ENCODE peak calls at places on chromosome X, in four cellular contexts. B, X, O and I are unnamed samples.

GRCh38 chrX:112851806-112852205 is 11.2 kb upstream of the AMOT start:
- DNase-seq in O (peak), B (no peak), X (no peak), I (no peak)

GRCh38 chrX:45110494-45110893 is 90.2 kb downstream of the DIPK2B start:
- DNase-seq in B (no peak), O (no peak), X (no peak), I (no peak)

GRCh38 chrX:103628386-103629290 is at the start of gene TCEAL1:
- DNase-seq in X (peak), B (peak), O (peak), I (peak)

GRCh38 chrX:11881485-11882170 is 123.6 kb downstream of the MSL3 start:
- DNase-seq in X (no peak), O (no peak), B (no peak), I (no peak)

GRCh38 chrX:153469811-153470410 is 465 bp downstream of the HAUS7 start:
- DNase-seq in X (peak), O (peak), B (peak), I (no peak)

GRCh38 chrX:24190500-24191156 is 41.1 kb downstream of the ZFX start:
- DNase-seq in B (no peak), O (no peak), X (no peak), I (no peak)

GRCh38 chrX:27674491-27674890 is 84.3 kb downstream of the DCAF8L2 start:
- DNase-seq in O (no peak), B (no peak), X (no peak), I (no peak)

GRCh38 chrX:151174581-151175282 is 1.7 kb upstream of the GPR50 start:
- DNase-seq in B (no peak), O (peak), X (no peak), I (no peak)

GRCh38 chrX:150508461-150509367 is 59.7 kb upstream of the MTM1 start:
- DNase-seq in B (peak), X (no peak), O (peak), I (no peak)

GRCh38 chrX:38986586-38986985 is 185.3 kb downstream of the MID1IP1 start:
- DNase-seq in O (peak), B (no peak), X (no peak), I (no peak)

GRCh38 chrX:80206647-80207046 is 192.1 kb downstream of the TBX22 start:
- DNase-seq in O (no peak), X (no peak), B (no peak), I (no peak)

GRCh38 chrX:150060406-150060805 is 122.1 kb upstream of the EOLA2 start:
- DNase-seq in O (no peak), B (no peak), X (no peak), I (no peak)

GRCh38 chrX:123173833-123174232 is 10.2 kb upstream of the GRIA3 start:
- DNase-seq in O (no peak), B (no peak), X (no peak), I (no peak)

GRCh38 chrX:9610774-9611392 is 146.0 kb downstream of the TBL1X start:
- DNase-seq in X (no peak), B (no peak), O (no peak), I (no peak)

GRCh38 chrX:386239-386767 is 404 bp downstream of the PPP2R3B start:
- DNase-seq in B (no peak), O (no peak), X (peak), I (no peak)

GRCh38 chrX:65838674-65839073 is 171.2 kb downstream of the MSN start:
- DNase-seq in B (no peak), O (peak), X (no peak), I (no peak)

GRCh38 chrX:34778961-34779360 is 121.9 kb upstream of the TMEM47 start:
- DNase-seq in X (no peak), O (no peak), B (no peak), I (no peak)

GRCh38 chrX:39152106-39152649 is 350.9 kb downstream of the MID1IP1 start:
- DNase-seq in O (peak), B (peak), X (peak), I (no peak)

GRCh38 chrX:126485371-126485770 is 67.2 kb downstream of the DCAF12L1 start:
- DNase-seq in O (peak), B (no peak), X (no peak), I (no peak)

GRCh38 chrX:13364230-13364629 is 44.4 kb upstream of the ATXN3L start:
- DNase-seq in B (no peak), O (no peak), X (no peak), I (no peak)

GRCh38 chrX:136162827-136163427 is 15.6 kb downstream of the FHL1 start:
- DNase-seq in O (peak), X (peak), B (peak), I (no peak)

GRCh38 chrX:80747832-80748231 is 61.8 kb downstream of the BRWD3 start:
- DNase-seq in B (no peak), X (no peak), O (no peak), I (no peak)